ENCODE peak calls at places on chromosomes 2 and 18, in seven cellular contexts. One of them, this sample, is unnamed.

GRCh38 chr2:227125506-227125905 is 38.5 kb downstream of the COL4A4 start:
- DNase-seq in keratinocyte: no peak
- DNase-seq in WTC11: peak; percentile 65
- DNase-seq in Caco-2: peak; percentile 41
- DNase-seq in hepatocyte: no peak
- DNase-seq in heart right ventricle: no peak
- DNase-seq in right atrium auricular region: no peak
- DNase-seq in this sample: no peak

GRCh38 chr2:232369126-232369955 is 9.2 kb upstream of the ALPP start:
- DNase-seq in WTC11: peak; percentile 6
- DNase-seq in hepatocyte: peak; percentile 2
- DNase-seq in keratinocyte: no peak
- DNase-seq in right atrium auricular region: no peak
- DNase-seq in heart right ventricle: no peak
- DNase-seq in Caco-2: peak; percentile 8
- DNase-seq in this sample: no peak

GRCh38 chr2:221716434-221717303 is 144.6 kb upstream of the EPHA4 start:
- DNase-seq in heart right ventricle: no peak
- DNase-seq in Caco-2: peak; percentile 82
- DNase-seq in keratinocyte: no peak
- DNase-seq in hepatocyte: peak; percentile 61
- DNase-seq in WTC11: no peak
- DNase-seq in right atrium auricular region: no peak
- DNase-seq in this sample: no peak

GRCh38 chr2:29113027-29113686 is 2.1 kb upstream of the CLIP4 start:
- DNase-seq in WTC11: no peak
- DNase-seq in Caco-2: no peak
- DNase-seq in hepatocyte: no peak
- DNase-seq in keratinocyte: no peak
- DNase-seq in heart right ventricle: no peak
- DNase-seq in right atrium auricular region: no peak
- DNase-seq in this sample: peak; percentile 90

GRCh38 chr18:47964086-47964485 is 33.6 kb upstream of the SMAD2 start:
- DNase-seq in right atrium auricular region: no peak
- DNase-seq in WTC11: no peak
- DNase-seq in heart right ventricle: no peak
- DNase-seq in Caco-2: no peak
- DNase-seq in keratinocyte: no peak
- DNase-seq in hepatocyte: no peak
- DNase-seq in this sample: no peak

GRCh38 chr2:94871226-94872087 is at the start of gene TEKT4:
- DNase-seq in heart right ventricle: no peak
- DNase-seq in hepatocyte: no peak
- DNase-seq in WTC11: peak; percentile 36
- DNase-seq in keratinocyte: no peak
- DNase-seq in right atrium auricular region: no peak
- DNase-seq in Caco-2: no peak
- DNase-seq in this sample: no peak

GRCh38 chr2:24124003-24124585 is 825 bp downstream of the FAM228B start:
- DNase-seq in Caco-2: no peak
- DNase-seq in right atrium auricular region: no peak
- DNase-seq in keratinocyte: no peak
- DNase-seq in WTC11: no peak
- DNase-seq in hepatocyte: no peak
- DNase-seq in heart right ventricle: no peak
- DNase-seq in this sample: no peak

GRCh38 chr2:196390243-196391148 is 219.1 kb upstream of the STK17B start:
- DNase-seq in hepatocyte: no peak
- DNase-seq in right atrium auricular region: no peak
- DNase-seq in keratinocyte: no peak
- DNase-seq in Caco-2: no peak
- DNase-seq in WTC11: no peak
- DNase-seq in heart right ventricle: no peak
- DNase-seq in this sample: peak; percentile 28

GRCh38 chr2:218861645-218862318 is 2.2 kb downstream of the WNT6 start:
- DNase-seq in WTC11: no peak
- DNase-seq in hepatocyte: no peak
- DNase-seq in right atrium auricular region: no peak
- DNase-seq in keratinocyte: no peak
- DNase-seq in heart right ventricle: no peak
- DNase-seq in Caco-2: peak; percentile 38
- DNase-seq in this sample: no peak

GRCh38 chr2:68798574-68798973 is 64.0 kb downstream of the ARHGAP25 start:
- DNase-seq in WTC11: no peak
- DNase-seq in right atrium auricular region: no peak
- DNase-seq in heart right ventricle: no peak
- DNase-seq in Caco-2: no peak
- DNase-seq in keratinocyte: no peak
- DNase-seq in hepatocyte: no peak
- DNase-seq in this sample: no peak

GRCh38 chr2:878245-878930 is 72.3 kb upstream of the SNTG2 start:
- DNase-seq in keratinocyte: no peak
- DNase-seq in right atrium auricular region: no peak
- DNase-seq in heart right ventricle: no peak
- DNase-seq in hepatocyte: no peak
- DNase-seq in Caco-2: no peak
- DNase-seq in WTC11: no peak
- DNase-seq in this sample: no peak

GRCh38 chr2:241733391-241734207 is 831 bp upstream of the D2HGDH start:
- DNase-seq in Caco-2: no peak
- DNase-seq in heart right ventricle: no peak
- DNase-seq in WTC11: no peak
- DNase-seq in right atrium auricular region: no peak
- DNase-seq in hepatocyte: no peak
- DNase-seq in keratinocyte: no peak
- DNase-seq in this sample: no peak

GRCh38 chr18:54130631-54131030 is 93.8 kb downstream of the MBD2 start:
- DNase-seq in heart right ventricle: no peak
- DNase-seq in WTC11: no peak
- DNase-seq in right atrium auricular region: no peak
- DNase-seq in Caco-2: no peak
- DNase-seq in keratinocyte: no peak
- DNase-seq in hepatocyte: no peak
- DNase-seq in this sample: no peak

GRCh38 chr2:54709341-54709809 is 14.1 kb upstream of the EML6 start:
- DNase-seq in keratinocyte: no peak
- DNase-seq in Caco-2: no peak
- DNase-seq in hepatocyte: peak; percentile 52
- DNase-seq in heart right ventricle: peak; percentile 22
- DNase-seq in WTC11: peak; percentile 31
- DNase-seq in right atrium auricular region: no peak
- DNase-seq in this sample: no peak

GRCh38 chr18:61398961-61399632 is 65.9 kb downstream of the CDH20 start:
- DNase-seq in right atrium auricular region: no peak
- DNase-seq in WTC11: no peak
- DNase-seq in keratinocyte: no peak
- DNase-seq in heart right ventricle: no peak
- DNase-seq in hepatocyte: no peak
- DNase-seq in Caco-2: no peak
- DNase-seq in this sample: peak; percentile 72

GRCh38 chr2:54597153-54597827 is 126.2 kb upstream of the EML6 start:
- DNase-seq in Caco-2: no peak
- DNase-seq in WTC11: no peak
- DNase-seq in hepatocyte: no peak
- DNase-seq in right atrium auricular region: no peak
- DNase-seq in keratinocyte: no peak
- DNase-seq in heart right ventricle: peak; percentile 72
- DNase-seq in this sample: no peak

GRCh38 chr2:157751462-157752058 is 122.9 kb upstream of the ACVR1C start:
- DNase-seq in right atrium auricular region: no peak
- DNase-seq in Caco-2: no peak
- DNase-seq in keratinocyte: peak; percentile 73
- DNase-seq in heart right ventricle: no peak
- DNase-seq in WTC11: peak; percentile 71
- DNase-seq in hepatocyte: no peak
- DNase-seq in this sample: no peak

GRCh38 chr2:55809875-55810620 is 113.5 kb downstream of the EFEMP1 start:
- DNase-seq in Caco-2: no peak
- DNase-seq in right atrium auricular region: peak; percentile 69
- DNase-seq in hepatocyte: no peak
- DNase-seq in keratinocyte: no peak
- DNase-seq in heart right ventricle: peak; percentile 25
- DNase-seq in WTC11: peak; percentile 12
- DNase-seq in this sample: no peak

GRCh38 chr2:140695163-140695562 is 1435.7 kb downstream of the LRP1B start:
- DNase-seq in heart right ventricle: no peak
- DNase-seq in hepatocyte: no peak
- DNase-seq in Caco-2: no peak
- DNase-seq in keratinocyte: no peak
- DNase-seq in WTC11: no peak
- DNase-seq in right atrium auricular region: no peak
- DNase-seq in this sample: no peak
- TF ChIP-seq CTCF in heart right ventricle: no peak
- TF ChIP-seq CTCF in hepatocyte: no peak
- TF ChIP-seq CTCF in Caco-2: no peak
- TF ChIP-seq CTCF in keratinocyte: no peak
- TF ChIP-seq CTCF in WTC11: no peak
- TF ChIP-seq CTCF in right atrium auricular region: no peak
- TF ChIP-seq CTCF in this sample: no peak

GRCh38 chr2:13195270-13195669 is 478.5 kb downstream of the TRIB2 start:
- DNase-seq in Caco-2: no peak
- DNase-seq in hepatocyte: no peak
- DNase-seq in keratinocyte: no peak
- DNase-seq in WTC11: no peak
- DNase-seq in heart right ventricle: no peak
- DNase-seq in right atrium auricular region: no peak
- DNase-seq in this sample: no peak

GRCh38 chr2:13193075-13193474 is 476.3 kb downstream of the TRIB2 start:
- DNase-seq in Caco-2: no peak
- DNase-seq in keratinocyte: no peak
- DNase-seq in heart right ventricle: no peak
- DNase-seq in right atrium auricular region: no peak
- DNase-seq in WTC11: no peak
- DNase-seq in hepatocyte: no peak
- DNase-seq in this sample: no peak

DNA sequence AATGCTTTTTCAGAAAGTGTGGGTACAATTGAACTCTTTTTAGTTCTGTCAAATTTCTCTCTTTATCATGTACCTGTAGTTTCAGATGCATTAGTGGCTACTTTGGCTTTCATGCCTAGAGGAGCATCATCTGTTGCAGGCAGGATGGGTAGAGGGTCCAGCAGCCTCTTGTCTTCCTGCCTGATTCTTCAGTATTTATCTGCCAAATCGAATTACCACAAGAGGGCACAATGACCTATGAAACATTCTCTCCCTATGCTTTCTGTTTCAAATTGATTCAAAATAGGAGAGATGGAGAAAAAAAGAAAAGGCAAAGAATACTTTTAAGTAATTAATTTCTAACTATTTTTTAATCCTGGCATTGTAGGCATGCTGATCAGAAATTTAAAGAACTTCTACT is 477.2 kb downstream of the TRIB2 start:
- DNase-seq in heart right ventricle: no peak
- DNase-seq in Caco-2: no peak
- DNase-seq in keratinocyte: no peak
- DNase-seq in hepatocyte: peak; percentile 17
- DNase-seq in right atrium auricular region: no peak
- DNase-seq in WTC11: no peak
- DNase-seq in this sample: no peak
- TF ChIP-seq CTCF in heart right ventricle: peak; percentile 52
- TF ChIP-seq CTCF in Caco-2: peak; percentile 42
- TF ChIP-seq CTCF in keratinocyte: peak; percentile 34
- TF ChIP-seq CTCF in hepatocyte: peak; percentile 42
- TF ChIP-seq CTCF in right atrium auricular region: peak; percentile 31
- TF ChIP-seq CTCF in WTC11: no peak
- TF ChIP-seq CTCF in this sample: peak; percentile 51

DNA sequence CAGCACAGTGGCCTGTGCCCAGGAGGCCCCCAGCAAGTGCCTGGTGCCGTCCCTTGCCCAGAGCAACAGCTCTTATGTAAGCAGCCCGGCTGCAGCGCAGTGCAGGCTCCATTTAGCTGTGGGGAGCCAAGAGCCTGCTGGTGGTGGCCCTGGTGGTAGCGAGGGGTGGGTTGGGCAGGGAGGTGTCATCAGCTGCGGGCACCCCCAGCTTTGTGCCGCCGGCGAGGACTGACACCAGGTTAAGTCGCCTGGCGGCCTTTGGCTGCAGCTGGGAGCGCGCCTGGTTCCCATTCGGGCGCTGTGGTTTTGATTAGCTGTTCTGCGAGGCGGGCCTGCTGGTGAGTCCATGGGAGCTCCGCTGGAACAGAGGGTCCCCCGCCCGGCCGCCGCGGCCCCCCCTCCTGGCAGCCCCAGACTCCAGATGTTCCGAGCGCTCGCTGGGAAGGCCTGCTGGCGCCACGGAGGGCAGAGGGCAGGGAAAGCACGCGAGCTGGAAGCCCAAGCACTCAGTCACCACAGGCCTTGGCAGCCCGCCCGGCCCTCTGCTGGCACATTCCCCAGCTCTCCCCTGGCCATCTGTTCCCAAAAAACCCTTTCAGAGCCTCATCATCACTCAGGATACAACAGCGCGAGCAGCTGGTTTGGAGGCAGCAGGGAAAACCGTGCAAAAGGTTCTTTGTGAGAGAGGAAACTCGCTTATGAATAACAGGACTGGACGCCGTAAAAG is 18.4 kb downstream of the ATOH8 start:
- DNase-seq in hepatocyte: peak; percentile 95
- DNase-seq in keratinocyte: peak; percentile 67
- DNase-seq in heart right ventricle: peak; percentile 99
- DNase-seq in WTC11: peak; percentile 59
- DNase-seq in right atrium auricular region: peak; percentile 99
- DNase-seq in Caco-2: no peak
- DNase-seq in this sample: peak; percentile 100
- TF ChIP-seq CTCF in hepatocyte: no peak
- TF ChIP-seq CTCF in keratinocyte: peak; percentile 39
- TF ChIP-seq CTCF in heart right ventricle: peak; percentile 47
- TF ChIP-seq CTCF in WTC11: no peak
- TF ChIP-seq CTCF in right atrium auricular region: no peak
- TF ChIP-seq CTCF in Caco-2: no peak
- TF ChIP-seq CTCF in this sample: peak; percentile 60

GRCh38 chr2:107936427-107937359 is 49.6 kb upstream of the SLC5A7 start:
- DNase-seq in WTC11: peak; percentile 21
- DNase-seq in right atrium auricular region: no peak
- DNase-seq in heart right ventricle: no peak
- DNase-seq in hepatocyte: peak; percentile 27
- DNase-seq in Caco-2: no peak
- DNase-seq in keratinocyte: no peak
- DNase-seq in this sample: no peak

GRCh38 chr2:107932986-107933385 is 53.3 kb upstream of the SLC5A7 start:
- DNase-seq in WTC11: no peak
- DNase-seq in right atrium auricular region: no peak
- DNase-seq in hepatocyte: peak; percentile 21
- DNase-seq in Caco-2: no peak
- DNase-seq in heart right ventricle: no peak
- DNase-seq in keratinocyte: no peak
- DNase-seq in this sample: peak; percentile 5

GRCh38 chr2:107927034-107927534 is 59.2 kb upstream of the SLC5A7 start:
- DNase-seq in heart right ventricle: no peak
- DNase-seq in right atrium auricular region: no peak
- DNase-seq in Caco-2: no peak
- DNase-seq in keratinocyte: no peak
- DNase-seq in hepatocyte: no peak
- DNase-seq in WTC11: no peak
- DNase-seq in this sample: no peak

DNA sequence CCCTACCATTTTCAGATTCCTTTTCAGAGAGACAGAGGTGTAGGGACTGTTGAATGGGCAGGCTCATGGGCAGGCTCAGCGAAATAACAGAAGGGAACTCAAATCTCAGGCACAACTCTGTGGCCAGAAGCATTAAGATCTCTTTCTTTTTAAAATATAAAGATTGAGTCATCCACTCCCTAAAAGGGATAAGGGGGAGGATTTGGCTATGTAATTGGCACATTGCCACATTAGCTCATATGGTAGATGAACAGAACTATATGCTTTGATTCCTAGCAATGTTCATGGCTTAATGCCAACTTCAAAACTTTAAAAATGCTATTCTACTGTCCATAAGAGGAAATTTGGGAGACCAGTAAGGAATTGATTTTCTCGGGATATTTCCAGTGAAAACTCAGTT is 53.8 kb upstream of the SLC5A7 start:
- DNase-seq in hepatocyte: peak; percentile 29
- DNase-seq in Caco-2: no peak
- DNase-seq in right atrium auricular region: no peak
- DNase-seq in WTC11: no peak
- DNase-seq in heart right ventricle: no peak
- DNase-seq in keratinocyte: peak; percentile 4
- DNase-seq in this sample: no peak
- TF ChIP-seq CTCF in hepatocyte: no peak
- TF ChIP-seq CTCF in Caco-2: no peak
- TF ChIP-seq CTCF in right atrium auricular region: no peak
- TF ChIP-seq CTCF in WTC11: no peak
- TF ChIP-seq CTCF in heart right ventricle: no peak
- TF ChIP-seq CTCF in keratinocyte: no peak
- TF ChIP-seq CTCF in this sample: no peak